ENCODE peak calls at places on chromosomes 6 and 20, in five cellular contexts. One of them, this sample, is unnamed.

GRCh38 chr6:13863699-13864155 is 49.4 kb upstream of the MCUR1 start:
- DNase-seq in cardiac muscle cell: no peak
- DNase-seq in AG09319: no peak
- DNase-seq in GM13976: no peak
- DNase-seq in PC-9: peak; percentile 80
- DNase-seq in this sample: no peak

GRCh38 chr20:48638546-48638945 is 189.3 kb downstream of the PREX1 start:
- DNase-seq in GM13976: no peak
- DNase-seq in cardiac muscle cell: peak; percentile 54
- DNase-seq in PC-9: peak; percentile 87
- DNase-seq in AG09319: no peak
- DNase-seq in this sample: no peak

GRCh38 chr6:133170602-133171001 is 70.6 kb upstream of the EYA4 start:
- DNase-seq in GM13976: no peak
- DNase-seq in PC-9: no peak
- DNase-seq in AG09319: no peak
- DNase-seq in cardiac muscle cell: no peak
- DNase-seq in this sample: no peak

GRCh38 chr20:36717657-36718056 is 28.2 kb downstream of the NDRG3 start:
- DNase-seq in AG09319: no peak
- DNase-seq in GM13976: no peak
- DNase-seq in PC-9: no peak
- DNase-seq in cardiac muscle cell: peak; percentile 8
- DNase-seq in this sample: no peak

GRCh38 chr20:36591281-36591680 is 14.3 kb upstream of the RAB5IF start:
- DNase-seq in AG09319: no peak
- DNase-seq in cardiac muscle cell: no peak
- DNase-seq in GM13976: no peak
- DNase-seq in PC-9: no peak
- DNase-seq in this sample: no peak

GRCh38 chr6:13877116-13877515 is 47.6 kb upstream of the RNF182 start:
- DNase-seq in cardiac muscle cell: peak; percentile 8
- DNase-seq in AG09319: no peak
- DNase-seq in PC-9: no peak
- DNase-seq in GM13976: no peak
- DNase-seq in this sample: no peak

GRCh38 chr6:67870321-67870720 is 764.8 kb upstream of the ADGRB3 start:
- DNase-seq in AG09319: no peak
- DNase-seq in cardiac muscle cell: peak; percentile 18
- DNase-seq in GM13976: no peak
- DNase-seq in PC-9: no peak
- DNase-seq in this sample: no peak

GRCh38 chr6:69985180-69985579 is 118.8 kb downstream of the COL19A1 start:
- DNase-seq in cardiac muscle cell: no peak
- DNase-seq in GM13976: no peak
- DNase-seq in AG09319: peak; percentile 0
- DNase-seq in PC-9: no peak
- DNase-seq in this sample: no peak

GRCh38 chr6:141988954-141989705 is 143.6 kb upstream of the GJE1 start:
- DNase-seq in GM13976: peak; percentile 35
- DNase-seq in AG09319: peak; percentile 41
- DNase-seq in PC-9: peak; percentile 45
- DNase-seq in cardiac muscle cell: peak; percentile 78
- DNase-seq in this sample: peak; percentile 45

GRCh38 chr6:44630125-44631028 is 242.9 kb downstream of the CDC5L start:
- DNase-seq in cardiac muscle cell: peak; percentile 86
- DNase-seq in PC-9: no peak
- DNase-seq in GM13976: peak; percentile 60
- DNase-seq in AG09319: no peak
- DNase-seq in this sample: peak; percentile 57

GRCh38 chr20:63978319-63979220 is 872 bp downstream of the SAMD10 start:
- DNase-seq in AG09319: no peak
- DNase-seq in PC-9: peak; percentile 68
- DNase-seq in GM13976: peak; percentile 82
- DNase-seq in cardiac muscle cell: peak; percentile 49
- DNase-seq in this sample: peak; percentile 80

GRCh38 chr20:30500829-30501440 is 756.5 kb upstream of the DEFB115 start:
- DNase-seq in GM13976: no peak
- DNase-seq in PC-9: no peak
- DNase-seq in AG09319: no peak
- DNase-seq in cardiac muscle cell: no peak
- DNase-seq in this sample: no peak

GRCh38 chr6:165676435-165677068 is 13.5 kb upstream of the PDE10A start:
- DNase-seq in PC-9: no peak
- DNase-seq in GM13976: no peak
- DNase-seq in cardiac muscle cell: peak; percentile 97
- DNase-seq in AG09319: no peak
- DNase-seq in this sample: no peak

GRCh38 chr20:51335329-51335841 is 207.1 kb downstream of the NFATC2 start:
- DNase-seq in AG09319: peak; percentile 56
- DNase-seq in PC-9: peak; percentile 60
- DNase-seq in cardiac muscle cell: peak; percentile 93
- DNase-seq in GM13976: peak; percentile 56
- DNase-seq in this sample: peak; percentile 69
- TF ChIP-seq CTCF in AG09319: no peak
- TF ChIP-seq CTCF in PC-9: no peak
- TF ChIP-seq CTCF in cardiac muscle cell: peak; percentile 13
- TF ChIP-seq CTCF in GM13976: no peak
- TF ChIP-seq CTCF in this sample: no peak

DNA sequence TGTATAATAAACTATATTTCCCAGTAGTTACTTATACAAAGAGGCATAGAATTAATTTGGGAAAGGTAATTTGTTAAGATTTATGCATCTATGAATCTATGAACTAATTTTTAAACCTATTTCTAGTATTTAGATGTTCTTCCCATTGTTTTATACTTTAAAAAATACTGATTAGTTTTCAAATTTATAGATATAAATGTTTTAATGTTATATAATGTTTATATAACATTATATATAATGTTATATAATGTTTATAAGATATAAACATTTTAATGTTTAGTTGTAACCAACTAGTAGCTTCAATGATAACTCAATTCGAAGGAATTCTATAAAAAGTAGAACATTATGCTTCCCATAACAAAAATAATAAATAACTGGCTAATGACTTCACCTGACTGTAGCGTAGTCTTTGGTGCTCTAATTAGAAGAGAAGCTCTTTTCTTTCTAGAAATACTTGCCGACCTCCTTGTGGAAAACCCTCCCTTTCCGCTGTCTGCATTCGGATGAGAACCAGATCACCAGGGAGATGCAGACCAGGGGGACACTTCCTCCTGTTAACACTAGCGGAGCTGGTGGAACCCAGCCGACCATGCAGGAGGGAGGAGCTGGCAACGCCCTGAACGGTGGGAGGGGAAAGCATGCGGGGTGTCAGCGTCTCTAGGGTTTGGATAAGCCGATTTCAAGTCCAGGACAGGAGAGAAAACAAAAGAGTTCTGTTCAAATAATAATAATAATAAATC is 158.4 kb downstream of the OR2B2 start:
- DNase-seq in PC-9: peak; percentile 66
- DNase-seq in GM13976: peak; percentile 71
- DNase-seq in AG09319: no peak
- DNase-seq in cardiac muscle cell: peak; percentile 91
- DNase-seq in this sample: peak; percentile 74
- TF ChIP-seq CTCF in PC-9: no peak
- TF ChIP-seq CTCF in GM13976: no peak
- TF ChIP-seq CTCF in AG09319: no peak
- TF ChIP-seq CTCF in cardiac muscle cell: peak; percentile 9
- TF ChIP-seq CTCF in this sample: no peak

GRCh38 chr20:47305667-47306066 is 50.8 kb downstream of the ZMYND8 start:
- DNase-seq in GM13976: no peak
- DNase-seq in PC-9: no peak
- DNase-seq in AG09319: no peak
- DNase-seq in cardiac muscle cell: peak; percentile 91
- DNase-seq in this sample: no peak

GRCh38 chr20:47306095-47306494 is 50.4 kb downstream of the ZMYND8 start:
- DNase-seq in AG09319: no peak
- DNase-seq in cardiac muscle cell: no peak
- DNase-seq in PC-9: no peak
- DNase-seq in GM13976: no peak
- DNase-seq in this sample: no peak

GRCh38 chr20:47306755-47307370 is 49.6 kb downstream of the ZMYND8 start:
- DNase-seq in AG09319: no peak
- DNase-seq in cardiac muscle cell: no peak
- DNase-seq in PC-9: no peak
- DNase-seq in GM13976: no peak
- DNase-seq in this sample: no peak

GRCh38 chr20:47303736-47304135 is 52.8 kb downstream of the ZMYND8 start:
- DNase-seq in PC-9: no peak
- DNase-seq in GM13976: no peak
- DNase-seq in AG09319: no peak
- DNase-seq in cardiac muscle cell: no peak
- DNase-seq in this sample: no peak

DNA sequence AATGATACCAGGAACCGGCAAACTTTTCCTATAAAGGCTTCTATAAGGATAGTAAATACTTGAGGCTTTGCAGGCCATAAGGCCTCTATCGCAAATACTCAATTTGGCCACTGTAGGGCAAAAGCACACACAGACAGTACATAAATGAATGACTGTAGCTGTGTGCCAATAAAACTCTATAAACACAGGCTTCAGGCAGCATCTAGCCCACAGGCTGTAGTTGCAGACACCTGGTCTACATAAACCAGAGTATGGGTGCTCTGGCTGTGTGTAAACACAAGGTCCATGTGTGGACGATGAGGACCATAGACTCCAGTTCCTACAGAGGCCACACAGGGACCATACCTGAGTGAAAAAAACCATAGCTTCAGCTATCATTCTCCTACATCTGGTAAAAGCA is 52.2 kb downstream of the ZMYND8 start:
- DNase-seq in AG09319: no peak
- DNase-seq in cardiac muscle cell: peak; percentile 48
- DNase-seq in PC-9: no peak
- DNase-seq in GM13976: no peak
- DNase-seq in this sample: no peak
- TF ChIP-seq CTCF in AG09319: peak; percentile 22
- TF ChIP-seq CTCF in cardiac muscle cell: peak; percentile 12
- TF ChIP-seq CTCF in PC-9: no peak
- TF ChIP-seq CTCF in GM13976: no peak
- TF ChIP-seq CTCF in this sample: no peak

DNA sequence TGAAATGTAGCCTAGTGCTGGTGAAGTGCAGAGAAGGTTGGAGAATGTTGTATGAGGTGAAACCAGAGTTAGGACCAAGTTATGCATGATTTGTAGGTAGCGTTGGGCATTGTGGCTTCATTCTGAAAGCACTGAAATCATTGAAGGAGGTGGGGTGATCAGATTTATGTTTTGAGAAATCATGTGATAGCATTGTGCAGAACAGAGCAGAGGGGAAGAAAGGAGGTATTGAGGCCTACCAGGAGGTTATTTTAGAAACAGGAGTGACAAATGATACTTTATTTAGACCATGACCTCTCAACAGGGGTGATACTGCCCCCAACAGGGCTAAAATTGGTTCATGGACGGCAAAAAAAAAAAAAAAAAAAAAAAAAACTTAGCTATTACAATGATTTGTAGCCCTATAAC is 15.6 kb upstream of the HMGN3 start:
- DNase-seq in AG09319: no peak
- DNase-seq in cardiac muscle cell: no peak
- DNase-seq in PC-9: no peak
- DNase-seq in GM13976: peak; percentile 41
- DNase-seq in this sample: peak; percentile 36
- TF ChIP-seq CTCF in AG09319: no peak
- TF ChIP-seq CTCF in cardiac muscle cell: peak; percentile 18
- TF ChIP-seq CTCF in PC-9: no peak
- TF ChIP-seq CTCF in GM13976: peak; percentile 10
- TF ChIP-seq CTCF in this sample: peak; percentile 43

DNA sequence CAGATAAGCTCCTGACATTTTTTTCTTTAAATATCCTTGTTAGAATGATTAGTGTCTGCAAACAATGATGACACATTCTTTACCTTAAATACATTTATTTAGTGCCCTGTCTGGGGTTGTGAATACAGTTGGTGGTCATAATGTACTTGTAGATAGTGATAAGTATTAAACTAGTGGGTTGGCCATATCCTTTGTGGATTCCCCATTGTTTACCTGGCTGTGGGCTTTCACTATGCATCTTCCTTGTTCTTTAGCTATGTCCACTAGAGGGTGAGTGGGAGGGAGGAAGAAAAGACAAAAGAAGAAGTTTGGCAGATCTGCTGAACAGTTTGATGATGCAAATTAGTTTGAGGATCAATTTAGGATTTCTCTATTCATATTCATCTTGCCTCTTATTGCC is 15.7 kb downstream of the HS3ST5 start:
- DNase-seq in GM13976: no peak
- DNase-seq in cardiac muscle cell: no peak
- DNase-seq in AG09319: no peak
- DNase-seq in PC-9: no peak
- DNase-seq in this sample: no peak
- TF ChIP-seq CTCF in GM13976: no peak
- TF ChIP-seq CTCF in cardiac muscle cell: no peak
- TF ChIP-seq CTCF in AG09319: no peak
- TF ChIP-seq CTCF in PC-9: no peak
- TF ChIP-seq CTCF in this sample: no peak

GRCh38 chr6:20684474-20684873 is 150.2 kb downstream of the CDKAL1 start:
- DNase-seq in AG09319: no peak
- DNase-seq in PC-9: no peak
- DNase-seq in cardiac muscle cell: no peak
- DNase-seq in GM13976: no peak
- DNase-seq in this sample: no peak

GRCh38 chr6:20688710-20689500 is 154.6 kb downstream of the CDKAL1 start:
- DNase-seq in PC-9: no peak
- DNase-seq in AG09319: no peak
- DNase-seq in GM13976: peak; percentile 37
- DNase-seq in cardiac muscle cell: peak; percentile 68
- DNase-seq in this sample: peak; percentile 33

GRCh38 chr6:20687494-20687893 is 153.2 kb downstream of the CDKAL1 start:
- DNase-seq in AG09319: no peak
- DNase-seq in cardiac muscle cell: no peak
- DNase-seq in PC-9: no peak
- DNase-seq in GM13976: no peak
- DNase-seq in this sample: no peak

GRCh38 chr6:20681243-20681684 is 147.0 kb downstream of the CDKAL1 start:
- DNase-seq in PC-9: no peak
- DNase-seq in AG09319: no peak
- DNase-seq in cardiac muscle cell: no peak
- DNase-seq in GM13976: no peak
- DNase-seq in this sample: no peak

DNA sequence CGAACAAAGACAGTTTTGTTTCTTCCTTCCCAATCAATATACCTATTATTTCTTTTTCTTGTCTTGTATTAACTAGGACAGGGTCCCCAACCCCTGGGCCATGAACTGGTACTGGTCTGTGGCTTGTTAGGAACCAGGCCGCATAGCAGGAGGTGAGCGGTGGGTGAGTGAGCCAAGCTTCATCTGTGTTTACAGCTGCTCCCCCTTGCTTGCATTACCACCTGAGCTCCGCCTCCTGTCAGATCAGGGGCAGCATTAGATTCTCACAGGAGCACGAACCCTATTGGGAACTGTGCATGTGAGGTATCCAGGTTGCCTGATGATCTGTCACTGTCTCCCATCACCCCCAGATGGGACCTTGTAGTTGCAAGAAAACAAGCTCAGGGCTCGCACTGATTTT is 151.9 kb downstream of the CDKAL1 start:
- DNase-seq in PC-9: no peak
- DNase-seq in cardiac muscle cell: no peak
- DNase-seq in AG09319: no peak
- DNase-seq in GM13976: no peak
- DNase-seq in this sample: no peak
- TF ChIP-seq CTCF in PC-9: no peak
- TF ChIP-seq CTCF in cardiac muscle cell: no peak
- TF ChIP-seq CTCF in AG09319: no peak
- TF ChIP-seq CTCF in GM13976: no peak
- TF ChIP-seq CTCF in this sample: no peak